ENCODE peak calls at places on chromosomes 5 and 9, in six cellular contexts. One of them, this sample, is unnamed.
A peak's percentile ranks its signal among the peaks of the same experiment; 100 is the strongest.

GRCh38 chr5:151094054-151094858 is 13.4 kb upstream of the TNIP1 start:
- DNase-seq in cardiac septum: no peak
- DNase-seq in NCI-H1092: no peak
- DNase-seq in right lobe of liver: peak; percentile 66
- DNase-seq in RPMI7951: peak; percentile 68
- DNase-seq in MV-4-11: peak; percentile 42
- DNase-seq in this sample: peak; percentile 58

GRCh38 chr5:21573915-21574314 is 1279.2 kb downstream of the CDH12 start:
- DNase-seq in cardiac septum: no peak
- DNase-seq in NCI-H1092: peak; percentile 39
- DNase-seq in right lobe of liver: no peak
- DNase-seq in RPMI7951: peak; percentile 11
- DNase-seq in MV-4-11: no peak
- DNase-seq in this sample: no peak

GRCh38 chr9:18297532-18297872 is 176.5 kb upstream of the ADAMTSL1 start:
- DNase-seq in cardiac septum: no peak
- DNase-seq in NCI-H1092: peak; percentile 24
- DNase-seq in right lobe of liver: no peak
- DNase-seq in RPMI7951: no peak
- DNase-seq in MV-4-11: no peak
- DNase-seq in this sample: no peak

GRCh38 chr9:74366111-74366510 is 131.0 kb upstream of the RORB start:
- DNase-seq in cardiac septum: no peak
- DNase-seq in NCI-H1092: no peak
- DNase-seq in right lobe of liver: no peak
- DNase-seq in RPMI7951: no peak
- DNase-seq in MV-4-11: no peak
- DNase-seq in this sample: no peak

GRCh38 chr9:125147401-125147951 is 4.1 kb upstream of the SCAI start:
- DNase-seq in cardiac septum: no peak
- DNase-seq in NCI-H1092: no peak
- DNase-seq in right lobe of liver: no peak
- DNase-seq in RPMI7951: no peak
- DNase-seq in MV-4-11: no peak
- DNase-seq in this sample: no peak

GRCh38 chr5:10600629-10601245 is 36.9 kb downstream of the ANKRD33B start:
- DNase-seq in cardiac septum: no peak
- DNase-seq in NCI-H1092: no peak
- DNase-seq in right lobe of liver: no peak
- DNase-seq in RPMI7951: no peak
- DNase-seq in MV-4-11: no peak
- DNase-seq in this sample: peak; percentile 44

GRCh38 chr9:134922932-134923240 is 5.2 kb upstream of the FCN1 start:
- DNase-seq in cardiac septum: peak; percentile 59
- DNase-seq in NCI-H1092: no peak
- DNase-seq in right lobe of liver: no peak
- DNase-seq in RPMI7951: no peak
- DNase-seq in MV-4-11: peak; percentile 57
- DNase-seq in this sample: no peak

GRCh38 chr5:102223542-102224444 is 72.3 kb downstream of the SLCO4C1 start:
- DNase-seq in cardiac septum: no peak
- DNase-seq in NCI-H1092: peak; percentile 4
- DNase-seq in right lobe of liver: no peak
- DNase-seq in RPMI7951: peak; percentile 34
- DNase-seq in MV-4-11: peak; percentile 70
- DNase-seq in this sample: peak; percentile 38

GRCh38 chr9:32339424-32339823 is 45.0 kb upstream of the ACO1 start:
- DNase-seq in cardiac septum: no peak
- DNase-seq in NCI-H1092: no peak
- DNase-seq in right lobe of liver: no peak
- DNase-seq in RPMI7951: no peak
- DNase-seq in MV-4-11: no peak
- DNase-seq in this sample: no peak

GRCh38 chr9:107276966-107277710 is 5.9 kb upstream of the RAD23B start:
- DNase-seq in cardiac septum: no peak
- DNase-seq in NCI-H1092: no peak
- DNase-seq in right lobe of liver: no peak
- DNase-seq in RPMI7951: peak; percentile 25
- DNase-seq in MV-4-11: no peak
- DNase-seq in this sample: no peak

GRCh38 chr5:3317051-3317795 is 278.4 kb upstream of the IRX1 start:
- DNase-seq in cardiac septum: no peak
- DNase-seq in NCI-H1092: no peak
- DNase-seq in right lobe of liver: no peak
- DNase-seq in RPMI7951: peak; percentile 21
- DNase-seq in MV-4-11: no peak
- DNase-seq in this sample: no peak

This sample was measured in HT1080.